ENCODE peak calls at places on chromosomes 11 and 22, in ten cellular contexts. A, E, Z, R, B, V, U, W, K and H are unnamed samples.

GRCh38 chr11:8567597-8568198 is 26.3 kb downstream of the STK33 start:
- DNase-seq in A (no peak), E (no peak), Z (no peak), R (no peak), B (no peak), V (no peak), U (no peak), W (peak), K (no peak), H (peak)

GRCh38 chr11:106789406-106789805 is 228.9 kb downstream of the GUCY1A2 start:
- DNase-seq in A (no peak), E (no peak), Z (no peak), R (no peak), B (no peak), V (no peak), U (no peak), W (no peak), K (no peak), H (peak)

GRCh38 chr11:134270250-134270714 is 5.9 kb upstream of the GLB1L3 start:
- DNase-seq in A (no peak), E (no peak), Z (no peak), R (no peak), B (no peak), V (no peak), U (no peak), W (no peak), K (no peak), H (no peak)

GRCh38 chr11:104968856-104969776 is 742 bp upstream of the CASP4 start:
- DNase-seq in A (no peak), E (peak), Z (no peak), R (no peak), B (no peak), V (peak), U (no peak), W (peak), K (no peak), H (peak)

GRCh38 chr22:29343313-29343805 is 27.9 kb upstream of the RASL10A start:
- DNase-seq in A (no peak), E (peak), Z (no peak), R (no peak), B (no peak), V (peak), U (no peak), W (peak), K (no peak), H (no peak)

GRCh38 chr11:130359419-130359818 is 44.7 kb upstream of the ZBTB44 start:
- DNase-seq in A (no peak), E (no peak), Z (no peak), R (no peak), B (no peak), V (no peak), U (no peak), W (no peak), K (no peak), H (no peak)

GRCh38 chr22:41021039-41021654 is 70.0 kb downstream of the RBX1 start:
- DNase-seq in A (peak), E (peak), Z (no peak), R (no peak), B (no peak), V (no peak), U (peak), W (no peak), K (no peak), H (no peak)

GRCh38 chr11:77088236-77089003 is 14.2 kb upstream of the OMP start:
- DNase-seq in A (no peak), E (no peak), Z (no peak), R (no peak), B (no peak), V (peak), U (no peak), W (no peak), K (no peak), H (no peak)

GRCh38 chr11:121466063-121466794 is 13.5 kb upstream of the SORL1-AS1 start:
- DNase-seq in A (peak), E (peak), Z (peak), R (no peak), B (peak), V (peak), U (peak), W (peak), K (peak), H (peak)

GRCh38 chr11:14414470-14415461 is 55.8 kb upstream of the RRAS2 start:
- DNase-seq in A (no peak), E (peak), Z (peak), R (peak), B (no peak), V (no peak), U (peak), W (peak), K (peak), H (no peak)

GRCh38 chr11:5880329-5880728 is at the start of gene OR52E4:
- DNase-seq in A (no peak), E (no peak), Z (no peak), R (no peak), B (no peak), V (no peak), U (no peak), W (no peak), K (no peak), H (no peak)

GRCh38 chr11:5887172-5887571 is 5.8 kb upstream of the OR52E5 start:
- DNase-seq in A (no peak), E (no peak), Z (no peak), R (no peak), B (no peak), V (no peak), U (no peak), W (no peak), K (no peak), H (no peak)

DNA sequence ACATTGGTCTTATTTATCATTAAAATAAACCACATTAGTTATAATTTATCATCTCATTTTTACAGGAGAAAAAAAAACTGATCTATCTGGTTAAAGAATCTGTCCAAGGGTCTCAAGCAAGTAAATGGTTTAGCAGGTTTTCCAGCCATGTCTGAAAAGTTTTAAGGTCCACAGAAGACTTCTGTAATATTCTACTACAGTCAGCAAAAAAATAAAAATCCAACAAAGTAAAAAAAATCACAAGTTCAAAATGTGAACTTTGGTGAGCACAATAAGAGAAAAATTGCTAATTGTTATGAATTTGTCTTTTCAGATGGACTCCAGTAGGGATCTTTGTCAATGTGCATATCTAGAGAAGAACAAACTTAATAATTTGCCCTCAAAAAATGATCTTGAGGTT is 1.3 kb downstream of the OR52E4 start:
- DNase-seq in A (no peak), E (no peak), Z (no peak), R (no peak), B (no peak), V (no peak), U (no peak), W (no peak), K (no peak), H (no peak)
- H3K4me3 ChIP-seq in A (no peak), E (no peak), Z (no peak), R (no peak), B (no peak), V (no peak), U (no peak), W (no peak), K (no peak), H (no peak)

GRCh38 chr11:118915941-118916841 is 9.5 kb downstream of the BCL9L start:
- DNase-seq in A (no peak), E (no peak), Z (no peak), R (peak), B (no peak), V (peak), U (no peak), W (no peak), K (no peak), H (no peak)
- H3K4me3 ChIP-seq in A (no peak), E (no peak), Z (peak), R (no peak), B (no peak), V (no peak), U (no peak), W (peak), K (no peak), H (no peak)

DNA sequence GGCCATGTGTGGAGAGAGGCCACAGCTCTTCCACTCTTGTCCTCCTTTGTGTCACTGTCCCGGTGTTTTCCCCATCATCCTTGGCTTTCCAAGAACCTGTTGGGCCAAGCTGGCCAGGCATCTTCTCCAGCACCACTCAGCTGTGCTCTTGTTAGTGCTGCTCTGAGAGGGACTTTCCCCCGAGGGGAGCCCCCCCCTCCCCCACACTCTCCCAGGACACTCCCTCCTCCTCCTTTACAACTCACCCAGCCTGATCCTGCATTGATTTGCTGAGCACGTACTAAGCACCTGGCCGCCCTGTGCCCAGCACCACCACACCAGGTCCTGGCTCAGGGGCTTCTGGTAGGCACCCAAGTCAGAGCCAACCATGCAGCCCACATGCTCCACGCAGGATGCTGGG is 13.2 kb downstream of the TP53AIP1 start:
- DNase-seq in A (no peak), E (no peak), Z (no peak), R (no peak), B (no peak), V (no peak), U (no peak), W (no peak), K (no peak), H (no peak)
- H3K4me3 ChIP-seq in A (no peak), E (no peak), Z (no peak), R (no peak), B (no peak), V (no peak), U (no peak), W (no peak), K (no peak), H (no peak)

GRCh38 chr22:37240240-37240940 is 3.7 kb downstream of the RAC2 start:
- DNase-seq in A (no peak), E (no peak), Z (peak), R (no peak), B (no peak), V (no peak), U (no peak), W (no peak), K (no peak), H (no peak)
- H3K4me3 ChIP-seq in A (no peak), E (no peak), Z (peak), R (peak), B (no peak), V (no peak), U (peak), W (no peak), K (no peak), H (no peak)

GRCh38 chr22:19761022-19761499 is 483 bp downstream of the TBX1 start:
- DNase-seq in A (no peak), E (no peak), Z (peak), R (no peak), B (no peak), V (no peak), U (no peak), W (no peak), K (no peak), H (no peak)
- H3K4me3 ChIP-seq in A (no peak), E (no peak), Z (no peak), R (no peak), B (no peak), V (no peak), U (no peak), W (peak), K (no peak), H (no peak)

GRCh38 chr22:48209473-48210271 is 1447.2 kb downstream of the TBC1D22A start:
- DNase-seq in A (no peak), E (no peak), Z (no peak), R (no peak), B (no peak), V (no peak), U (no peak), W (no peak), K (no peak), H (no peak)
- H3K4me3 ChIP-seq in A (no peak), E (no peak), Z (no peak), R (no peak), B (no peak), V (no peak), U (no peak), W (no peak), K (no peak), H (no peak)

GRCh38 chr11:125167954-125168821 is 3.6 kb downstream of the PKNOX2 start:
- DNase-seq in A (no peak), E (peak), Z (no peak), R (no peak), B (no peak), V (no peak), U (no peak), W (peak), K (no peak), H (no peak)

GRCh38 chr11:125166347-125166841 is 1.8 kb downstream of the PKNOX2 start:
- DNase-seq in A (no peak), E (peak), Z (no peak), R (no peak), B (no peak), V (no peak), U (no peak), W (no peak), K (no peak), H (no peak)

GRCh38 chr11:125168875-125169537 is 4.5 kb downstream of the PKNOX2 start:
- DNase-seq in A (no peak), E (peak), Z (no peak), R (no peak), B (no peak), V (no peak), U (no peak), W (no peak), K (no peak), H (no peak)

GRCh38 chr11:125166903-125167291 is 2.3 kb downstream of the PKNOX2 start:
- DNase-seq in A (no peak), E (no peak), Z (no peak), R (no peak), B (no peak), V (no peak), U (no peak), W (no peak), K (no peak), H (no peak)

DNA sequence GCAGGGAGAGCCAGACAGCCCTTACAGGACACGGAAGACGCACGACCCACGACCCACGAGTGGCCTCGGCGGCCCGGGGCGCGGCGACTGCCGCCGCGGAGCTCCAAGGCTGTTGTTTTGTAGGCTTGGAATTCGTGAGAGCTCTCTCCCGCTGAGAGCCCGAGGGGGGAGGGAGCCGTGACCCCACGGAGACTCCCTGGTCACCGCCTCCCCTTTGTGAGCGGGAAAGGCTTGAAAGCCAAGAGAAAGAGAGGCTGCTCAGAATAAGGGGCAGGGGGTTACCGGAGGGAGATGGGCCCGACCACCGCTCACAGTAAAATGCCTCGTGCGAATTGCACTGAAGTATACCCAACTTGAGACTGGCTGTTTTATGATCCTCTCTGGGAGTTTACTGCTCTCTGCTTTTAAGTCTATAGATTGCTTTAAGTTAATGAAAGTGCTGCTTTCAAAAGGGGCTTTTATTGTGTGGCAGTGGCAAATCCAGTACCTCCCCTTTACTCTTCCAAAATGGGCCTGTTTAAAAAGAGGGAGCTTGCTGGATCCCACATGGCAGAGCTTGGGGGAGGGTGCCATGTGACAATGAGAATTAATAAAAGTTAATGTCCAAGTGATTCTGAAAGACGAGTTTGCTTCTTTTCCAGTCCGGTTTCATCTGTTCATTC is 2.9 kb downstream of the PKNOX2 start:
- DNase-seq in A (no peak), E (peak), Z (no peak), R (no peak), B (no peak), V (no peak), U (no peak), W (no peak), K (no peak), H (no peak)
- H3K4me3 ChIP-seq in A (no peak), E (peak), Z (no peak), R (no peak), B (peak), V (peak), U (no peak), W (no peak), K (no peak), H (no peak)

GRCh38 chr11:18524248-18524647 is 2.5 kb downstream of the TSG101 start:
- DNase-seq in A (no peak), E (no peak), Z (no peak), R (no peak), B (no peak), V (no peak), U (no peak), W (no peak), K (no peak), H (no peak)
- H3K4me3 ChIP-seq in A (no peak), E (no peak), Z (no peak), R (no peak), B (no peak), V (no peak), U (no peak), W (no peak), K (no peak), H (no peak)

DNA sequence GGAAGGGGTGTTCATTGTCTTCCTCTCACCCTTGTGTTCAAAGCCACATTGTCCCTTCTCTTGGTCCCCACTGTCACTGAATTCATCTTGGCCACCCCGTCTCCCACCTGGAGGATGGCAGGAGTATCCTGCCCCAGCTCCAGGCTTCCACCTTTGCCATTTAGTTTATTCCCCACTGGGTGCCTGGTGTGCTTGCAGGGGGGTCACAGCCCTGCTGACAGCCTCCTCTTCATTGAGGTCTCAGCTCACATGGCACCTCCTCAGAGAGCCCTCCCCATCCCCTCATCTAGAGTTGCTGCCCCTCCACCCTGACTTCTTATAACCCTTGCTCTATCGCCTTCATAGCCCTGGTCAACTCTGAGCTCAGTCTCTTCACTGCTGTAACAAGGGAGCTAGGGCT is 36.6 kb downstream of the KIAA1671 start:
- DNase-seq in A (no peak), E (no peak), Z (no peak), R (no peak), B (no peak), V (no peak), U (no peak), W (no peak), K (no peak), H (no peak)
- H3K4me3 ChIP-seq in A (no peak), E (no peak), Z (no peak), R (no peak), B (no peak), V (no peak), U (no peak), W (no peak), K (no peak), H (no peak)

DNA sequence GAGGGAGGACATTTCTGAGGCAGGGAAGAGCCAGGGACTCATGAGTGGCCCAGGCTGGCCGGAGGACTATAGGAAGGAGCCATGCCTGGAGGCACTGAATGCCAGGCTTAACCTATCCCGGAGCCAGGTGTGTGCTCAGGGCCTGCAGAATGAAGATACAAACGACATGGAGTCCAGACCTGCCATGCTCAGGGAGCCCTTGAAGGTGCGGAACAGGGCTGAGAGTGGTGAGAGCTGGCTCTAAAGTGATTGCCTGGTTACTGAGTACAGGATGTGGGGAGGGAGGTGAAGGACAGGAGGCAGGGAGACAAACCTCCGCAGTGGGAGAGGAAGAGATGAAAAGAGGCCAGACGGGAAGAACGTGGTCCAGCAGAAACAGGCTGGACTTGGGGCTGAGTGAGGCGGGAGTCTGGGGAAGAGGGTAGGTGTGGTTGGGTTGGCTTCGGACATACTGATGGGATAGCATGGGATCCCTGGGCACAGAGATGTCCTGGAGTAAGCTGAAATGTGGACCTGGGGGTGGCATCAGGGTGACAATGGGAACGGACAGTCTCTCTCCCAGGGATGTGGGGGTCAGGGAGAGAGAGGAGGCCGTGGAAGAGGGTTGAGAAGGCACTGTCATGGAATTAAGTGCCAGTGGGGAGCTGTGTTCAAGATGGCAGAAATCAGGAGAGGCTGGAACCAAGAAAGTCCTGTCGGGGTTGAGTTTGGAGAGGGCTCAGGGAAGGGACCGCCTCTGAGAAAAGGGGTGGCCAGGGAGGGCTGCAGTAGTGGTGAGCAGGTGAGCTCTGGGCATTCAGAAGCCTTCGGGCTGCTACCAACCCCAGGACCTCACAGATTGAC is 1.5 kb upstream of the ANKRD13D start:
- DNase-seq in A (peak), E (no peak), Z (peak), R (no peak), B (no peak), V (peak), U (no peak), W (no peak), K (no peak), H (no peak)
- H3K4me3 ChIP-seq in A (peak), E (no peak), Z (peak), R (peak), B (no peak), V (peak), U (peak), W (no peak), K (peak), H (no peak)